ENCODE peak calls at places on chromosome 16, in seven cellular contexts. P is psoas muscle; D is GM23248; B is uterus; M is CD8-positive, alpha-beta memory T cell; V is AG04450; W is endothelial cell of umbilical vein. A is an unnamed sample.

GRCh38 chr16:7458144-7458543 is 125.5 kb downstream of the RBFOX1 start:
- DNase-seq in P (no peak), D (no peak), B (no peak), M (no peak), V (no peak), W (no peak), A (no peak)

GRCh38 chr16:67969286-67970039 is 1.0 kb upstream of the SLC12A4 start:
- DNase-seq in P (no peak), D (no peak), B (peak; percentile 45), M (peak; percentile 34), V (no peak), W (peak; percentile 20), A (no peak)

GRCh38 chr16:1159325-1159972 is 6.5 kb downstream of the CACNA1H start:
- DNase-seq in P (no peak), D (no peak), B (no peak), M (no peak), V (no peak), W (no peak), A (no peak)

GRCh38 chr16:30413116-30413806 is 5.9 kb downstream of the ZNF771 start:
- DNase-seq in P (no peak), D (no peak), B (no peak), M (no peak), V (no peak), W (no peak), A (no peak)

GRCh38 chr16:31132303-31132978 is 3.1 kb downstream of the PRSS8 start:
- DNase-seq in P (no peak), D (no peak), B (no peak), M (no peak), V (no peak), W (no peak), A (no peak)

GRCh38 chr16:22321340-22322001 is 24.3 kb downstream of the POLR3E start:
- DNase-seq in P (peak; percentile 70), D (peak; percentile 81), B (peak; percentile 58), M (peak; percentile 68), V (peak; percentile 47), W (peak; percentile 81), A (peak; percentile 56)

GRCh38 chr16:10878328-10878643 is 1.3 kb downstream of the CIITA start:
- DNase-seq in P (no peak), D (no peak), B (no peak), M (no peak), V (no peak), W (no peak), A (no peak)

GRCh38 chr16:89406277-89406888 is 84.0 kb downstream of the ANKRD11 start:
- DNase-seq in P (peak; percentile 72), D (peak; percentile 41), B (no peak), M (no peak), V (no peak), W (no peak), A (no peak)

GRCh38 chr16:67022531-67023214 is 6.3 kb upstream of the CBFB start:
- DNase-seq in P (no peak), D (peak; percentile 68), B (no peak), M (no peak), V (no peak), W (peak; percentile 6), A (no peak)

GRCh38 chr16:49542391-49542891 is 168.8 kb downstream of the C16orf78 start:
- DNase-seq in P (peak; percentile 74), D (no peak), B (no peak), M (no peak), V (no peak), W (no peak), A (no peak)

GRCh38 chr16:27264151-27264550 is 4.4 kb downstream of the NSMCE1 start:
- DNase-seq in P (no peak), D (peak; percentile 83), B (no peak), M (no peak), V (no peak), W (peak; percentile 50), A (no peak)

GRCh38 chr16:57061084-57061905 is 31.1 kb upstream of the CPNE2 start:
- DNase-seq in P (peak; percentile 89), D (peak; percentile 86), B (peak; percentile 72), M (no peak), V (no peak), W (no peak), A (no peak)

GRCh38 chr16:78184554-78185183 is 85.2 kb downstream of the WWOX start:
- DNase-seq in P (no peak), D (peak; percentile 35), B (no peak), M (no peak), V (peak; percentile 67), W (peak; percentile 3), A (no peak)

GRCh38 chr16:26644912-26645543 is 421.7 kb upstream of the C16orf82 start:
- DNase-seq in P (no peak), D (no peak), B (no peak), M (no peak), V (no peak), W (no peak), A (no peak)

GRCh38 chr16:27721548-27722265 is 171.8 kb downstream of the KATNIP start:
- DNase-seq in P (peak; percentile 73), D (peak; percentile 81), B (peak; percentile 82), M (no peak), V (peak; percentile 77), W (no peak), A (no peak)

GRCh38 chr16:69890114-69890890 is 60.8 kb upstream of the CLEC18A start:
- DNase-seq in P (peak; percentile 56), D (peak; percentile 63), B (peak; percentile 46), M (no peak), V (no peak), W (peak; percentile 82), A (no peak)

GRCh38 chr16:82995927-82996441 is 369.2 kb downstream of the CDH13 start:
- DNase-seq in P (no peak), D (peak; percentile 89), B (peak; percentile 12), M (no peak), V (peak; percentile 32), W (peak; percentile 96), A (no peak)

GRCh38 chr16:78816499-78817441 is 717.3 kb downstream of the WWOX start:
- DNase-seq in P (peak; percentile 40), D (no peak), B (peak; percentile 64), M (no peak), V (no peak), W (no peak), A (no peak)

GRCh38 chr16:58336332-58337089 is 41.7 kb upstream of the PRSS54 start:
- DNase-seq in P (peak; percentile 80), D (peak; percentile 77), B (peak; percentile 81), M (peak; percentile 68), V (peak; percentile 30), W (peak; percentile 79), A (peak; percentile 90)

GRCh38 chr16:27112093-27112811 is 45.5 kb downstream of the C16orf82 start:
- DNase-seq in P (no peak), D (no peak), B (no peak), M (no peak), V (no peak), W (no peak), A (no peak)

GRCh38 chr16:70160821-70161220 is 12.8 kb upstream of the CLEC18C start:
- DNase-seq in P (no peak), D (no peak), B (no peak), M (no peak), V (no peak), W (no peak), A (no peak)

GRCh38 chr16:73122604-73123386 is 74.9 kb upstream of the ZFHX3 start:
- DNase-seq in P (peak; percentile 29), D (peak; percentile 27), B (peak; percentile 25), M (peak; percentile 34), V (no peak), W (peak; percentile 24), A (no peak)
- H3K4me3 ChIP-seq in P (no peak overlapping the region), D (no peak overlapping the region), B (no peak overlapping the region), M (no peak overlapping the region), V (no peak overlapping the region), W (no peak overlapping the region), A (no peak overlapping the region)

DNA sequence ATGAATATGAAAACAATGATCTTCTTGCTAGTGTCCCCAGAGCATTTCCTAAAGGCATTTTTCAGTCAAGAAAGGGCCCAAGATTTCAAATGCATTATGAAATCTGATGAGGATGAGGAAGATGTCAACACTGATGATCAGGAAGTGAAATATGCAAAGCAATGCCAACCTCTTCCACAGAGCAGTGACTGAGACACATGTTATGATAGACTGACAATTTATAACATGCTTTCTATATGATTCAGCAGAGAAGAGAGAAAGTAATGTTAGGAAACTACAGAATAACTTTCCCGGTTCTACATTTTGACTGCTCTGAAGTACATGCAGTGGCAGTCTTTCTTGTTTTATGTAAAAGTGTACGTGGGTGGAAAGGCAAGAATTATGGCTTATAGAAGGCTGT is 859.1 kb upstream of the GOT2 start:
- DNase-seq in P (no peak), D (peak; percentile 63), B (no peak), M (no peak), V (peak; percentile 36), W (no peak), A (no peak)
- H3K27ac ChIP-seq in P (no peak overlapping the region), D (peak overlapping the region; percentile 3), B (no peak overlapping the region), M (no peak overlapping the region), V (no peak overlapping the region), W (no peak overlapping the region), A (no peak overlapping the region)

GRCh38 chr16:20897897-20898296 is 2.3 kb downstream of the DCUN1D3 start:
- DNase-seq in P (no peak), D (no peak), B (no peak), M (no peak), V (no peak), W (no peak), A (no peak)
- H3K4me3 ChIP-seq in P (peak overlapping the region; percentile 91), D (peak overlapping the region; percentile 88), B (peak overlapping the region; percentile 1), M (no peak overlapping the region), V (peak overlapping the region; percentile 12), W (peak overlapping the region; percentile 96), A (no peak overlapping the region)

GRCh38 chr16:84649511-84649861 is 1.2 kb downstream of the KLHL36 start:
- DNase-seq in P (no peak), D (no peak), B (no peak), M (no peak), V (no peak), W (no peak), A (no peak)
- H3K27ac ChIP-seq in P (peak overlapping the region; percentile 70), D (no peak overlapping the region), B (peak overlapping the region; percentile 82), M (no peak overlapping the region), V (no peak overlapping the region), W (no peak overlapping the region), A (peak overlapping the region; percentile 21)

DNA sequence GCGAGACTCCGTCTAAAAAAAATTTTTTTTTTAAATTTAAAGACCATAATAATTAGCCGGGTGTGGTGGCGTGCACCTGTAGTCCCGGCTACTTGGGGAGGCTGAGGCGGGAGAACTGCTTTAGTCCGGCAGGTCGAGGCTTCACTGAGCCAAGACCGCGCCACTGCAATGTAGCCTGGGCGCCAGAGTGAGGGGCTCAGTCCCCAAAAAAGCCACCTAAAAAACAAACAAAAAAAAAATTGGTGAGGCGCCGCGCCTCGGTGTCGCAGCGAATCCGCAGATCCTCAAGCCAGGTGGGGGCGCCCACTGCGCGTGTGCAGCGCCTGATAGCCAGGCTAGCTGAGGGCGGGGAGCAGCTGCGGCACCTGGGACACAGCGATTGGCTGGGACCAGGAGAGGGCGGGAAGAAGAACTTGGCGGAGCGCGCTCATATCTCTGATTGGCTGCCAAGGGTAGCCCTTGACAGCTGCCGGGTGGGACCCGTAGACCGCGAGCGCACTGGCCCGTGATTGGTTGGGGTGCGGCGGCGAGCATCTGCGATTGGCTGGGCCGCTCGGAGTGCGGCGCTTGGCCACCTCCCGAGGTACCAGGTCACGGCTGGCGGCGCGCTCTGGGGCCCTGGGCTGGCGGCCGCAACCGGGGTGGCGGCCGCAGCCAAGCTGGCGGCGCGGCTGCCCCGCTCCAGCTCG is 9.0 kb upstream of the CLDN9 start:
- DNase-seq in P (peak; percentile 95), D (peak; percentile 99), B (peak; percentile 88), M (peak; percentile 95), V (peak; percentile 94), W (peak; percentile 99), A (peak; percentile 94)
- H3K4me3 ChIP-seq in P (peak overlapping the region; percentile 13), D (peak overlapping the region; percentile 51), B (no peak overlapping the region), M (no peak overlapping the region), V (no peak overlapping the region), W (no peak overlapping the region), A (no peak overlapping the region)

GRCh38 chr16:12586701-12587100 is 217.0 kb downstream of the CPPED1 start:
- DNase-seq in P (no peak), D (no peak), B (no peak), M (no peak), V (no peak), W (no peak), A (no peak)
- H3K27ac ChIP-seq in P (no peak overlapping the region), D (no peak overlapping the region), B (no peak overlapping the region), M (no peak overlapping the region), V (no peak overlapping the region), W (no peak overlapping the region), A (no peak overlapping the region)

A was measured in CD8-positive, alpha-beta T cell.